ENCODE peak calls at places on chromosomes 7 and 10, in nine cellular contexts. V is BE2C; D is CD8-positive, alpha-beta T cell; F is neural progenitor cell; X is lower lobe of right lung; Q is IMR-90; O is foreskin fibroblast; C is kidney epithelial cell; A is brain microvascular endothelial cell. U is an unnamed sample.

GRCh38 chr7:52260046-52260665 is 775.3 kb upstream of the POM121L12 start:
- DNase-seq in V (peak; percentile 43), C (no peak), A (no peak), F (peak; percentile 72), Q (no peak), X (no peak), O (no peak), D (no peak), U (no peak)

GRCh38 chr7:17773289-17773626 is 167.0 kb downstream of the SNX13 start:
- DNase-seq in C (peak; percentile 66), F (no peak), D (no peak), A (peak; percentile 93), V (no peak), X (no peak), O (peak; percentile 92), Q (peak; percentile 93), U (no peak)

GRCh38 chr7:953547-954327 is 743 bp downstream of the ADAP1 start:
- DNase-seq in Q (peak; percentile 17), O (peak; percentile 41), F (peak; percentile 63), X (peak; percentile 86), A (no peak), D (no peak), V (peak; percentile 70), C (no peak), U (no peak)

GRCh38 chr7:150367677-150368097 is 935 bp upstream of the REPIN1 start:
- DNase-seq in F (no peak), V (no peak), D (no peak), O (no peak), A (no peak), X (no peak), Q (peak; percentile 46), C (no peak), U (no peak)

GRCh38 chr7:353746-354325 is 63.9 kb downstream of the FOXL3 start:
- DNase-seq in A (no peak), D (no peak), X (no peak), V (no peak), F (no peak), Q (no peak), C (no peak), O (no peak), U (no peak)

GRCh38 chr10:18282094-18282493 is 141.9 kb downstream of the CACNB2 start:
- DNase-seq in D (no peak), Q (no peak), A (no peak), V (no peak), O (no peak), X (no peak), C (no peak), F (peak; percentile 19), U (no peak)

GRCh38 chr10:17914169-17915045 is 37.3 kb upstream of the SLC39A12 start:
- DNase-seq in O (no peak), C (no peak), F (no peak), A (no peak), V (no peak), X (no peak), Q (no peak), D (no peak), U (no peak)

GRCh38 chr10:99652800-99653390 is 6.4 kb upstream of the ENTPD7 start:
- DNase-seq in V (no peak), O (no peak), A (no peak), D (no peak), X (no peak), Q (no peak), F (no peak), C (no peak), U (no peak)

GRCh38 chr10:115827650-115828049 is 445.4 kb downstream of the GFRA1 start:
- DNase-seq in A (no peak), F (no peak), V (no peak), C (no peak), Q (peak; percentile 59), O (peak; percentile 45), X (no peak), D (no peak), U (no peak)

GRCh38 chr10:115831025-115831424 is 442.0 kb downstream of the GFRA1 start:
- DNase-seq in A (no peak), X (no peak), V (no peak), D (no peak), Q (no peak), O (no peak), F (no peak), C (no peak), U (no peak)

GRCh38 chr10:115830260-115830970 is 442.6 kb downstream of the GFRA1 start:
- DNase-seq in D (no peak), Q (peak; percentile 88), A (no peak), O (peak; percentile 62), C (no peak), X (no peak), F (no peak), V (no peak), U (no peak)

GRCh38 chr10:115827180-115827579 is 445.8 kb downstream of the GFRA1 start:
- DNase-seq in X (no peak), V (no peak), D (no peak), A (no peak), F (no peak), Q (peak; percentile 73), C (no peak), O (peak; percentile 58), U (no peak)

GRCh38 chr10:115829501-115830215 is 443.3 kb downstream of the GFRA1 start:
- DNase-seq in C (no peak), Q (peak; percentile 75), O (peak; percentile 50), A (no peak), V (no peak), D (no peak), X (no peak), F (peak; percentile 7), U (no peak)
- TF ChIP-seq CTCF in C (peak; percentile 11), Q (peak; percentile 54), O (peak; percentile 48), A (peak; percentile 28), V (no peak), D (no peak), X (no peak), F (peak; percentile 48), U (no peak)

DNA sequence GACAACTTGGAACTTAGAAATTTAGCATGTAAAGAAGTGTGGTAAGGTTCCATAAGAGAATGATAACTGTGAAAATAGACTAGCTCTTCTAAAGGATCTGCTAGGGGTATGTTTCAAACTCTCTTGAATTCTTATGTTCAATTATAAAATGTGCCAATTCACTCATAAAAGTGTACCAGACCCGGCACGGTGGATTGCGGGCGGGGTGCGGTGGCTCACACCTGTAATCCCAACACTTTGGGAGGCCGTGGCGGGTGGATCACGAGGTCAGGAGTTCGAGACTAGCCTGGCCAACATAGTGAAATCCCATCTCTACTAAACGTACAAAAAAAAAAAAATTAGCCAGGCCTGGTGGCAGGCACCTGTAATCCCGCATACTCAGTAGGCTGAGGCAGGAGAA is 105.4 kb upstream of the CAV2 start:
- DNase-seq in Q (no peak), O (no peak), D (no peak), C (no peak), V (no peak), X (no peak), F (no peak), A (no peak), U (no peak)
- TF ChIP-seq CTCF in Q (no peak), O (no peak), D (no peak), C (no peak), V (no peak), X (no peak), F (no peak), A (no peak), U (no peak)

GRCh38 chr7:89067048-89067447 is 271.5 kb upstream of the TEX47 start:
- DNase-seq in D (no peak), A (no peak), X (no peak), V (no peak), F (no peak), O (no peak), Q (no peak), C (no peak), U (no peak)

GRCh38 chr7:89060234-89060633 is 264.7 kb upstream of the TEX47 start:
- DNase-seq in D (no peak), O (no peak), C (no peak), V (no peak), F (no peak), A (no peak), Q (no peak), X (no peak), U (no peak)

DNA sequence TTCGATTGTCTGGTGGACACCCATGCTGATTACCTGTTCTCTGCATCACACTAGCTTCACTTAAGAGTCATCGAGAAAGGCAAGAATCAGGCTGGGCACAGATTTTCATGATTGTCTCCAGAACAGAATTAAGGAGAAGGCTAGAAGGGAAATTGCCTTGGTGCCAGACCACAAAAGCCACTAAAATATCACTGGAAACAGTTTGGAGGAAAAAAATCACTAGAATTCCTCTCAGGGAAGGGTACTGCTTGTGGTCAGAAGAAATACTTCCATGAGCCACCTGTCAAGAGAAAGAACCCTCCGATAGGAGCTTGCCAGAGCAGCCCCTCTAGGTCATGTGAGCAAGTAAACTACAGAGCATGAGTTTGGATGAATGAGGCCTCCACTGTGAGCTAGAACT is 269.3 kb upstream of the TEX47 start:
- DNase-seq in Q (no peak), O (no peak), D (no peak), F (no peak), A (no peak), C (no peak), V (no peak), X (no peak), U (no peak)
- TF ChIP-seq CTCF in Q (no peak), O (no peak), D (no peak), F (no peak), A (no peak), C (no peak), V (no peak), X (no peak), U (no peak)

GRCh38 chr10:130043491-130043890 is 67.1 kb downstream of the C10orf143 start:
- DNase-seq in Q (no peak), F (no peak), C (no peak), D (peak; percentile 36), V (no peak), A (no peak), O (no peak), X (no peak), U (no peak)

GRCh38 chr10:130046591-130046990 is 64.0 kb downstream of the C10orf143 start:
- DNase-seq in F (no peak), Q (no peak), O (no peak), X (no peak), V (no peak), A (no peak), C (no peak), D (peak; percentile 21), U (no peak)

GRCh38 chr10:130045801-130046321 is 64.8 kb downstream of the C10orf143 start:
- DNase-seq in F (no peak), X (no peak), C (no peak), V (no peak), O (no peak), D (peak; percentile 44), A (no peak), Q (no peak), U (no peak)

GRCh38 chr10:130044067-130045061 is 66.3 kb downstream of the C10orf143 start:
- DNase-seq in O (no peak), Q (no peak), V (no peak), X (no peak), D (peak; percentile 42), C (no peak), A (no peak), F (no peak), U (no peak)

DNA sequence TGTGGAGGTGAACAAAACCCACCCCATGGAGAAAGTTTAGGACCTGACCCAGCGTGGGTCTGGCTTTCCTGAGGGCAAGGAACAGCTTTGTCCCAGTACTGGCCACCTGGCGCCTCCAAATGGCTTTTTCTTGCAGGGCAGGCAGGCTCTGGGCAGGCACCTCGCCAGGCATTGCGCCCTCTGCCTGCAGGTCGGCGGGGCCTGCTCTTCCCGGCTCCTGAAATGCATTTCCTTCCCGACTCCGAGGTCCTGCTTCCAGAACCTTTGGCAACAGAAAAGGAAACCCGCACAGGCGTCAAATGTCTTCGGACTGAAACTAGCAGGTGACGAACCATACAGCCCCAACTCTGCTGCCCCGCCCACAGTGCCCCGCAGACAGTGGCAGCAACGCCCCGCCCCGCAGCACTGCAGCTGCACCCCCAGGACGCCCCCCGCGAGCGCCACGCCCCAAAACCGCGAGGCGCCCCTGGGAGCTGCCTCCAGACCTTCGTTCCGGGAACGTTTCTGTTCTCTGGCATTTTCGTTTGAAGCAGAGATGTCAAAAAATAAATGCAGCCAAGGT is 65.5 kb downstream of the C10orf143 start:
- DNase-seq in X (no peak), C (no peak), F (peak; percentile 63), A (no peak), O (peak; percentile 48), D (no peak), Q (no peak), V (no peak), U (no peak)
- TF ChIP-seq CTCF in X (no peak), C (no peak), F (peak; percentile 59), A (no peak), O (peak; percentile 33), D (no peak), Q (peak; percentile 7), V (peak; percentile 20), U (peak; percentile 81)

U was measured in Panc1.